ENCODE peak calls at places on chromosomes 2 and 18, in eight cellular contexts. One of them, this sample, is unnamed.

GRCh38 chr2:101474752-101475384 is at the start of gene RFX8:
- DNase-seq in dermis blood vessel endothelial cell: peak
- DNase-seq in HTR-8/SVneo: no peak
- DNase-seq in naive thymus-derived CD8-positive, alpha-beta T cell: peak
- DNase-seq in activated CD8-positive, alpha-beta memory T cell treated with anti-CD3 and anti-CD28 coated beads, Interleukin-2, amount 50 U/mL, for 48 hours: peak
- DNase-seq in fibroblast of lung: peak
- DNase-seq in NCI-H1930: no peak
- DNase-seq in stimulated activated CD4-positive, alpha-beta T cell treated with anti-CD3 and anti-CD28 coated beads, Interleukin-4, amount 100 ng/mL, for 1 hour: peak
- DNase-seq in this sample: no peak

GRCh38 chr2:133053541-133053940 is 383.5 kb upstream of the LYPD1 start:
- DNase-seq in stimulated activated CD4-positive, alpha-beta T cell treated with anti-CD3 and anti-CD28 coated beads, Interleukin-4, amount 100 ng/mL, for 1 hour: no peak
- DNase-seq in activated CD8-positive, alpha-beta memory T cell treated with anti-CD3 and anti-CD28 coated beads, Interleukin-2, amount 50 U/mL, for 48 hours: no peak
- DNase-seq in HTR-8/SVneo: no peak
- DNase-seq in NCI-H1930: no peak
- DNase-seq in fibroblast of lung: no peak
- DNase-seq in dermis blood vessel endothelial cell: no peak
- DNase-seq in naive thymus-derived CD8-positive, alpha-beta T cell: no peak
- DNase-seq in this sample: no peak

GRCh38 chr2:6896930-6897759 is 19.6 kb downstream of the RSAD2 start:
- DNase-seq in HTR-8/SVneo: no peak
- DNase-seq in activated CD8-positive, alpha-beta memory T cell treated with anti-CD3 and anti-CD28 coated beads, Interleukin-2, amount 50 U/mL, for 48 hours: no peak
- DNase-seq in dermis blood vessel endothelial cell: peak
- DNase-seq in NCI-H1930: peak
- DNase-seq in fibroblast of lung: peak
- DNase-seq in naive thymus-derived CD8-positive, alpha-beta T cell: no peak
- DNase-seq in stimulated activated CD4-positive, alpha-beta T cell treated with anti-CD3 and anti-CD28 coated beads, Interleukin-4, amount 100 ng/mL, for 1 hour: no peak
- DNase-seq in this sample: no peak

GRCh38 chr2:7899923-7900322 is 781.9 kb upstream of the ID2 start:
- DNase-seq in dermis blood vessel endothelial cell: no peak
- DNase-seq in fibroblast of lung: no peak
- DNase-seq in activated CD8-positive, alpha-beta memory T cell treated with anti-CD3 and anti-CD28 coated beads, Interleukin-2, amount 50 U/mL, for 48 hours: no peak
- DNase-seq in stimulated activated CD4-positive, alpha-beta T cell treated with anti-CD3 and anti-CD28 coated beads, Interleukin-4, amount 100 ng/mL, for 1 hour: no peak
- DNase-seq in NCI-H1930: no peak
- DNase-seq in naive thymus-derived CD8-positive, alpha-beta T cell: no peak
- DNase-seq in HTR-8/SVneo: no peak
- DNase-seq in this sample: no peak

GRCh38 chr2:141317986-141318385 is 812.8 kb downstream of the LRP1B start:
- DNase-seq in stimulated activated CD4-positive, alpha-beta T cell treated with anti-CD3 and anti-CD28 coated beads, Interleukin-4, amount 100 ng/mL, for 1 hour: no peak
- DNase-seq in naive thymus-derived CD8-positive, alpha-beta T cell: no peak
- DNase-seq in dermis blood vessel endothelial cell: no peak
- DNase-seq in fibroblast of lung: peak
- DNase-seq in HTR-8/SVneo: no peak
- DNase-seq in NCI-H1930: no peak
- DNase-seq in activated CD8-positive, alpha-beta memory T cell treated with anti-CD3 and anti-CD28 coated beads, Interleukin-2, amount 50 U/mL, for 48 hours: no peak
- DNase-seq in this sample: no peak

GRCh38 chr2:29262681-29263260 is 147.6 kb downstream of the CLIP4 start:
- DNase-seq in naive thymus-derived CD8-positive, alpha-beta T cell: no peak
- DNase-seq in NCI-H1930: no peak
- DNase-seq in fibroblast of lung: no peak
- DNase-seq in dermis blood vessel endothelial cell: no peak
- DNase-seq in stimulated activated CD4-positive, alpha-beta T cell treated with anti-CD3 and anti-CD28 coated beads, Interleukin-4, amount 100 ng/mL, for 1 hour: no peak
- DNase-seq in activated CD8-positive, alpha-beta memory T cell treated with anti-CD3 and anti-CD28 coated beads, Interleukin-2, amount 50 U/mL, for 48 hours: no peak
- DNase-seq in HTR-8/SVneo: no peak
- DNase-seq in this sample: no peak

GRCh38 chr2:160387558-160388262 is 105.9 kb downstream of the RBMS1 start:
- DNase-seq in HTR-8/SVneo: peak
- DNase-seq in fibroblast of lung: peak
- DNase-seq in activated CD8-positive, alpha-beta memory T cell treated with anti-CD3 and anti-CD28 coated beads, Interleukin-2, amount 50 U/mL, for 48 hours: no peak
- DNase-seq in stimulated activated CD4-positive, alpha-beta T cell treated with anti-CD3 and anti-CD28 coated beads, Interleukin-4, amount 100 ng/mL, for 1 hour: no peak
- DNase-seq in NCI-H1930: no peak
- DNase-seq in naive thymus-derived CD8-positive, alpha-beta T cell: no peak
- DNase-seq in dermis blood vessel endothelial cell: peak
- DNase-seq in this sample: no peak

GRCh38 chr2:70523996-70524965 is 29.3 kb downstream of the TGFA start:
- DNase-seq in NCI-H1930: no peak
- DNase-seq in HTR-8/SVneo: peak
- DNase-seq in stimulated activated CD4-positive, alpha-beta T cell treated with anti-CD3 and anti-CD28 coated beads, Interleukin-4, amount 100 ng/mL, for 1 hour: peak
- DNase-seq in fibroblast of lung: no peak
- DNase-seq in naive thymus-derived CD8-positive, alpha-beta T cell: no peak
- DNase-seq in dermis blood vessel endothelial cell: peak
- DNase-seq in activated CD8-positive, alpha-beta memory T cell treated with anti-CD3 and anti-CD28 coated beads, Interleukin-2, amount 50 U/mL, for 48 hours: no peak
- DNase-seq in this sample: peak

GRCh38 chr2:15223887-15224286 is 337.2 kb downstream of the NBAS start:
- DNase-seq in stimulated activated CD4-positive, alpha-beta T cell treated with anti-CD3 and anti-CD28 coated beads, Interleukin-4, amount 100 ng/mL, for 1 hour: no peak
- DNase-seq in naive thymus-derived CD8-positive, alpha-beta T cell: no peak
- DNase-seq in NCI-H1930: no peak
- DNase-seq in dermis blood vessel endothelial cell: peak
- DNase-seq in fibroblast of lung: peak
- DNase-seq in HTR-8/SVneo: peak
- DNase-seq in activated CD8-positive, alpha-beta memory T cell treated with anti-CD3 and anti-CD28 coated beads, Interleukin-2, amount 50 U/mL, for 48 hours: no peak
- DNase-seq in this sample: no peak

GRCh38 chr2:180761224-180761623 is 219.2 kb upstream of the UBE2E3 start:
- DNase-seq in NCI-H1930: no peak
- DNase-seq in HTR-8/SVneo: peak
- DNase-seq in activated CD8-positive, alpha-beta memory T cell treated with anti-CD3 and anti-CD28 coated beads, Interleukin-2, amount 50 U/mL, for 48 hours: no peak
- DNase-seq in dermis blood vessel endothelial cell: no peak
- DNase-seq in stimulated activated CD4-positive, alpha-beta T cell treated with anti-CD3 and anti-CD28 coated beads, Interleukin-4, amount 100 ng/mL, for 1 hour: no peak
- DNase-seq in fibroblast of lung: peak
- DNase-seq in naive thymus-derived CD8-positive, alpha-beta T cell: no peak
- DNase-seq in this sample: peak

GRCh38 chr2:9108210-9108967 is 98.2 kb upstream of the ASAP2 start:
- DNase-seq in fibroblast of lung: peak
- DNase-seq in activated CD8-positive, alpha-beta memory T cell treated with anti-CD3 and anti-CD28 coated beads, Interleukin-2, amount 50 U/mL, for 48 hours: no peak
- DNase-seq in stimulated activated CD4-positive, alpha-beta T cell treated with anti-CD3 and anti-CD28 coated beads, Interleukin-4, amount 100 ng/mL, for 1 hour: no peak
- DNase-seq in dermis blood vessel endothelial cell: no peak
- DNase-seq in HTR-8/SVneo: no peak
- DNase-seq in naive thymus-derived CD8-positive, alpha-beta T cell: no peak
- DNase-seq in NCI-H1930: no peak
- DNase-seq in this sample: no peak

GRCh38 chr2:9782197-9782719 is 61.0 kb upstream of the TAF1B start:
- DNase-seq in dermis blood vessel endothelial cell: peak
- DNase-seq in activated CD8-positive, alpha-beta memory T cell treated with anti-CD3 and anti-CD28 coated beads, Interleukin-2, amount 50 U/mL, for 48 hours: peak
- DNase-seq in stimulated activated CD4-positive, alpha-beta T cell treated with anti-CD3 and anti-CD28 coated beads, Interleukin-4, amount 100 ng/mL, for 1 hour: peak
- DNase-seq in HTR-8/SVneo: no peak
- DNase-seq in fibroblast of lung: no peak
- DNase-seq in naive thymus-derived CD8-positive, alpha-beta T cell: no peak
- DNase-seq in NCI-H1930: no peak
- DNase-seq in this sample: peak

GRCh38 chr2:31235504-31235902 is 1.6 kb downstream of the EHD3 start:
- DNase-seq in stimulated activated CD4-positive, alpha-beta T cell treated with anti-CD3 and anti-CD28 coated beads, Interleukin-4, amount 100 ng/mL, for 1 hour: no peak
- DNase-seq in naive thymus-derived CD8-positive, alpha-beta T cell: no peak
- DNase-seq in HTR-8/SVneo: peak
- DNase-seq in fibroblast of lung: peak
- DNase-seq in dermis blood vessel endothelial cell: peak
- DNase-seq in activated CD8-positive, alpha-beta memory T cell treated with anti-CD3 and anti-CD28 coated beads, Interleukin-2, amount 50 U/mL, for 48 hours: no peak
- DNase-seq in NCI-H1930: no peak
- DNase-seq in this sample: peak

GRCh38 chr2:74430502-74430901 is 9.0 kb downstream of the WDR54 start:
- DNase-seq in HTR-8/SVneo: no peak
- DNase-seq in dermis blood vessel endothelial cell: no peak
- DNase-seq in stimulated activated CD4-positive, alpha-beta T cell treated with anti-CD3 and anti-CD28 coated beads, Interleukin-4, amount 100 ng/mL, for 1 hour: no peak
- DNase-seq in fibroblast of lung: no peak
- DNase-seq in activated CD8-positive, alpha-beta memory T cell treated with anti-CD3 and anti-CD28 coated beads, Interleukin-2, amount 50 U/mL, for 48 hours: no peak
- DNase-seq in naive thymus-derived CD8-positive, alpha-beta T cell: no peak
- DNase-seq in NCI-H1930: no peak
- DNase-seq in this sample: no peak

GRCh38 chr2:170582747-170583463 is 132.2 kb upstream of the SP5 start:
- DNase-seq in HTR-8/SVneo: no peak
- DNase-seq in NCI-H1930: no peak
- DNase-seq in dermis blood vessel endothelial cell: no peak
- DNase-seq in stimulated activated CD4-positive, alpha-beta T cell treated with anti-CD3 and anti-CD28 coated beads, Interleukin-4, amount 100 ng/mL, for 1 hour: no peak
- DNase-seq in naive thymus-derived CD8-positive, alpha-beta T cell: no peak
- DNase-seq in fibroblast of lung: no peak
- DNase-seq in activated CD8-positive, alpha-beta memory T cell treated with anti-CD3 and anti-CD28 coated beads, Interleukin-2, amount 50 U/mL, for 48 hours: no peak
- DNase-seq in this sample: no peak

GRCh38 chr2:84450288-84451227 is 8.5 kb downstream of the SUCLG1 start:
- DNase-seq in dermis blood vessel endothelial cell: no peak
- DNase-seq in activated CD8-positive, alpha-beta memory T cell treated with anti-CD3 and anti-CD28 coated beads, Interleukin-2, amount 50 U/mL, for 48 hours: no peak
- DNase-seq in NCI-H1930: no peak
- DNase-seq in stimulated activated CD4-positive, alpha-beta T cell treated with anti-CD3 and anti-CD28 coated beads, Interleukin-4, amount 100 ng/mL, for 1 hour: no peak
- DNase-seq in fibroblast of lung: no peak
- DNase-seq in naive thymus-derived CD8-positive, alpha-beta T cell: no peak
- DNase-seq in HTR-8/SVneo: no peak
- DNase-seq in this sample: no peak

GRCh38 chr2:26169226-26169625 is 3.7 kb upstream of the GAREM2 start:
- DNase-seq in fibroblast of lung: no peak
- DNase-seq in activated CD8-positive, alpha-beta memory T cell treated with anti-CD3 and anti-CD28 coated beads, Interleukin-2, amount 50 U/mL, for 48 hours: no peak
- DNase-seq in NCI-H1930: no peak
- DNase-seq in HTR-8/SVneo: no peak
- DNase-seq in dermis blood vessel endothelial cell: no peak
- DNase-seq in stimulated activated CD4-positive, alpha-beta T cell treated with anti-CD3 and anti-CD28 coated beads, Interleukin-4, amount 100 ng/mL, for 1 hour: no peak
- DNase-seq in naive thymus-derived CD8-positive, alpha-beta T cell: no peak
- DNase-seq in this sample: no peak

GRCh38 chr18:31064130-31064529 is 21.6 kb upstream of the DSC3 start:
- DNase-seq in HTR-8/SVneo: no peak
- DNase-seq in dermis blood vessel endothelial cell: no peak
- DNase-seq in stimulated activated CD4-positive, alpha-beta T cell treated with anti-CD3 and anti-CD28 coated beads, Interleukin-4, amount 100 ng/mL, for 1 hour: no peak
- DNase-seq in fibroblast of lung: no peak
- DNase-seq in activated CD8-positive, alpha-beta memory T cell treated with anti-CD3 and anti-CD28 coated beads, Interleukin-2, amount 50 U/mL, for 48 hours: no peak
- DNase-seq in naive thymus-derived CD8-positive, alpha-beta T cell: no peak
- DNase-seq in NCI-H1930: no peak
- DNase-seq in this sample: no peak

This sample was measured in PC-9.